ENCODE peak calls at places on chromosomes 4 and X, in seven cellular contexts. T is GM12892, V is GM12878, I is H1, L is K562, O is SK-N-SH, X is HepG2. A is an unnamed sample.
A peak's percentile ranks its signal among the peaks of the same experiment; 100 is the strongest.

GRCh38 chr4:138875886-138876608 is 139.5 kb upstream of the NOCT start:
- DNase-seq in O (no peak), L (no peak), V (no peak), X (no peak), I (no peak), T (no peak), A (no peak)

GRCh38 chr4:76601791-76602190 is 166.8 kb downstream of the SHROOM3 start:
- DNase-seq in T (no peak), X (no peak), O (no peak), I (no peak), V (no peak), L (peak; percentile 27), A (no peak)

GRCh38 chrX:53282313-53282712 is 929 bp upstream of the IQSEC2 start:
- DNase-seq in X (no peak), L (no peak), V (no peak), O (no peak), I (no peak), T (no peak), A (no peak)

GRCh38 chr4:2101346-2102044 is 42.4 kb downstream of the NAT8L start:
- DNase-seq in L (no peak), T (no peak), O (no peak), V (no peak), I (no peak), X (no peak), A (no peak)

GRCh38 chr4:64250488-64250887 is 158.8 kb downstream of the TECRL start:
- DNase-seq in V (no peak), T (no peak), I (no peak), X (no peak), O (no peak), L (no peak), A (no peak)

GRCh38 chr4:77636902-77637301 is 31.3 kb downstream of the CXCL13 start:
- DNase-seq in V (no peak), T (no peak), I (no peak), L (no peak), O (no peak), X (peak; percentile 83), A (no peak)

GRCh38 chrX:147781844-147782243 is 129.9 kb upstream of the FMR1 start:
- DNase-seq in O (no peak), V (no peak), I (no peak), T (no peak), L (no peak), X (no peak), A (no peak)

GRCh38 chrX:151419748-151420147 is 22.7 kb downstream of the VMA21 start:
- DNase-seq in X (no peak), L (no peak), O (no peak), I (no peak), V (no peak), T (no peak), A (no peak)

GRCh38 chr4:6727943-6728250 is 11.9 kb downstream of the BLOC1S4 start:
- DNase-seq in I (no peak), V (no peak), X (no peak), T (no peak), O (no peak), L (no peak), A (no peak)

GRCh38 chrX:1609311-1609710 is 5.5 kb upstream of the ASMT start:
- DNase-seq in X (no peak), I (no peak), T (no peak), O (no peak), L (no peak), V (no peak), A (no peak)

GRCh38 chr4:15100994-15101695 is 98.9 kb downstream of the CPEB2 start:
- DNase-seq in V (no peak), O (no peak), T (no peak), I (no peak), X (no peak), L (no peak), A (no peak)

GRCh38 chr4:75172551-75172950 is 239.6 kb downstream of the PARM1 start:
- DNase-seq in O (no peak), T (no peak), X (no peak), I (no peak), V (peak; percentile 38), L (no peak), A (no peak)

GRCh38 chrX:68953331-68953730 is 124.5 kb downstream of the EFNB1 start:
- DNase-seq in L (no peak), O (no peak), X (no peak), I (no peak), T (no peak), V (no peak), A (no peak)

GRCh38 chrX:134315893-134316292 is 78.9 kb downstream of the CCDC160 start:
- DNase-seq in V (no peak), X (no peak), O (no peak), I (no peak), L (no peak), T (no peak), A (no peak)

GRCh38 chr4:137861682-137862081 is 329.4 kb upstream of the PCDH18 start:
- DNase-seq in X (no peak), O (peak; percentile 20), V (no peak), T (no peak), L (peak; percentile 6), I (no peak), A (no peak)

GRCh38 chr4:106809083-106809482 is 227.0 kb downstream of the DKK2 start:
- DNase-seq in O (peak; percentile 4), L (no peak), V (no peak), X (peak; percentile 19), I (no peak), T (no peak), A (no peak)

GRCh38 chr4:6271701-6272465 is 2.2 kb downstream of the WFS1 start:
- DNase-seq in V (no peak), X (no peak), L (no peak), I (no peak), O (no peak), T (no peak), A (no peak)

GRCh38 chr4:72312032-72312650 is 256.9 kb downstream of the ADAMTS3 start:
- DNase-seq in T (no peak), L (no peak), X (peak; percentile 1), V (no peak), I (no peak), O (no peak), A (no peak)

GRCh38 chr4:25913056-25913850 is 767 bp upstream of the SMIM20 start:
- DNase-seq in V (no peak), X (no peak), I (no peak), T (peak; percentile 32), O (peak; percentile 52), L (no peak), A (peak; percentile 25)

GRCh38 chr4:135833529-135833928 is 1631.9 kb upstream of the PABPC4L start:
- DNase-seq in V (no peak), O (no peak), T (no peak), X (no peak), L (no peak), I (no peak), A (no peak)

GRCh38 chrX:21711126-21711847 is 46.6 kb downstream of the SMPX start:
- DNase-seq in T (no peak), O (no peak), L (no peak), X (no peak), V (no peak), I (no peak), A (no peak)

GRCh38 chr4:105460306-105460705 is 13.6 kb downstream of the PPA2 start:
- DNase-seq in O (no peak), X (no peak), V (no peak), L (no peak), T (no peak), I (no peak), A (no peak)

GRCh38 chrX:108071578-108071977 is 19.8 kb downstream of the PSMD10 start:
- DNase-seq in O (no peak), X (no peak), T (no peak), I (no peak), L (no peak), V (no peak), A (no peak)

DNA sequence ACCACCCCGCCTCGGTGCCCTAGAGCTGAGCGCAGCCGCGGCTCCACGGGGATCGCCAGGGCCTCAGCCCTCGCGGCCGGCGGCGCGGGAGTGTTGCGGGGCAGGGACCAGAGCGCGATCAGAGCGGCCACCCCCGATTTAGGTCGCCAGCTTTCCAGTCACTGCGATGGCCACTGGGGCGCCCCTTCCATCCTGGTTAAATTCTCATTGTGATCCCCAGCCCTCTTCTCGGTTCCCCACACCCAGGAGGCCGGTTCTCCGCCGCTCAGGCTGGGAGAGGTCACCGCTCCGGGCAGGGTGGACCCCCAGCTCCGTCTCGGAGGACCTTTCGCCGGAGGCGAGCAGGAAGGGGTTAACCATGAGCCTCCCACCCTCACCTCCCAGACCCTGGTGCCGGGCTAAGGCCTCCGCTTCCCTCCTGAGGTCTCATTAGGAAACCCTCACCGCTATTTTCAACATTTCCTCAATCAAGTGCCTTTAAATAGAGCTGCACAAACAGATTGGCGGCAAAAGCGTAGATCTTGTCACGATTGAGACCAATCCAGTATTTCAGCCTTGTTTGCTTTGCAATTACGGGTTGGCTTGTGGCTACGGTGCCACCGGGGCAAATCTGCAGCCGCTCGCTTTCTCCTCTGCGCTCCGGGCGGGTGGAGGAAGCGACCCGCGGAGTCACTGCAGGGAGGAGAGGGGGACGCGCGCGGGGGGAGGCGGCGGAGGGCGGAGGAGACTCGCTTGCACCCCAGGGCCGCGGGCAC is 8.3 kb upstream of the HAND2 start:
- DNase-seq in X (no peak), I (no peak), L (no peak), T (no peak), V (no peak), O (peak; percentile 68), A (no peak)
- TF ChIP-seq POLR2AphosphoS5 in X (no peak), I (no peak), L (no peak), T (no peak), V (no peak), O (no peak), A (no peak)

GRCh38 chrX:41388543-41388942 is 54.6 kb downstream of the DDX3X start:
- DNase-seq in T (no peak), L (no peak), X (peak; percentile 53), O (no peak), V (no peak), I (no peak), A (no peak)
- TF ChIP-seq TAF1 in T (no peak), L (no peak), X (no peak), O (no peak), V (no peak), I (no peak), A (no peak)

GRCh38 chr4:183861426-183861825 is 43.7 kb upstream of the STOX2 start:
- DNase-seq in V (no peak), T (no peak), X (no peak), O (no peak), L (no peak), I (no peak), A (no peak)

GRCh38 chr4:183858011-183858615 is 47.0 kb upstream of the STOX2 start:
- DNase-seq in V (no peak), X (no peak), L (no peak), O (no peak), T (no peak), I (no peak), A (no peak)

GRCh38 chr4:183860110-183860509 is 45.0 kb upstream of the STOX2 start:
- DNase-seq in X (no peak), I (no peak), V (no peak), T (no peak), O (no peak), L (no peak), A (no peak)

GRCh38 chr4:183863155-183863825 is 41.8 kb upstream of the STOX2 start:
- DNase-seq in X (no peak), O (no peak), V (no peak), T (no peak), I (no peak), L (no peak), A (no peak)

GRCh38 chr4:183860726-183861125 is 44.4 kb upstream of the STOX2 start:
- DNase-seq in L (no peak), V (no peak), X (no peak), T (no peak), O (no peak), I (no peak), A (no peak)
- TF ChIP-seq POLR2AphosphoS5 in L (no peak), V (no peak), X (no peak), T (no peak), O (no peak), I (no peak), A (no peak)

GRCh38 chr4:53463340-53463739 is 85.9 kb downstream of the FIP1L1 start:
- DNase-seq in T (no peak), O (no peak), X (no peak), L (no peak), I (no peak), V (no peak), A (no peak)
- TF ChIP-seq TAF1 in T (no peak), O (no peak), X (no peak), L (no peak), I (no peak), V (no peak), A (no peak)

A was measured in GM12891.